ENCODE peak calls at places on chromosomes 11 and 22, in nine cellular contexts. V, O, Y, K, G, T, R, H and L are unnamed samples.

GRCh38 chr11:10488121-10488580 is 33.1 kb downstream of the AMPD3 start:
- DNase-seq in V (no peak), O (no peak), Y (no peak), K (no peak), G (no peak), T (no peak), R (peak; percentile 8), H (no peak), L (no peak)

GRCh38 chr22:40348025-40348658 is 1.8 kb downstream of the ADSL start:
- DNase-seq in V (peak; percentile 53), O (peak; percentile 60), Y (no peak), K (peak; percentile 56), G (no peak), T (no peak), R (peak; percentile 28), H (no peak), L (peak; percentile 46)

GRCh38 chr11:134030853-134031252 is 38.0 kb upstream of the JAM3 start:
- DNase-seq in V (no peak), O (no peak), Y (no peak), K (peak; percentile 57), G (no peak), T (no peak), R (no peak), H (no peak), L (no peak)

GRCh38 chr11:833114-833791 is 501 bp downstream of the CD151 start:
- DNase-seq in V (no peak), O (peak; percentile 84), Y (no peak), K (peak; percentile 67), G (peak; percentile 90), T (no peak), R (no peak), H (peak; percentile 73), L (peak; percentile 42)

GRCh38 chr11:114308689-114309089 is 12.5 kb downstream of the NNMT start:
- DNase-seq in V (no peak), O (no peak), Y (no peak), K (no peak), G (no peak), T (no peak), R (no peak), H (no peak), L (no peak)

GRCh38 chr11:353315-353857 is 15.9 kb upstream of the B4GALNT4 start:
- DNase-seq in V (no peak), O (peak; percentile 88), Y (no peak), K (no peak), G (peak; percentile 95), T (no peak), R (peak; percentile 92), H (peak; percentile 73), L (no peak)

GRCh38 chr22:22703715-22704114 is 59.3 kb downstream of the GGTLC2 start:
- DNase-seq in V (no peak), O (peak; percentile 30), Y (no peak), K (no peak), G (no peak), T (no peak), R (no peak), H (no peak), L (no peak)

GRCh38 chr11:8948901-8949300 is 6.1 kb upstream of the ASCL3 start:
- DNase-seq in V (no peak), O (no peak), Y (no peak), K (peak; percentile 36), G (no peak), T (no peak), R (no peak), H (no peak), L (no peak)

GRCh38 chr11:125807909-125808308 is 20.0 kb downstream of the PATE3 start:
- DNase-seq in V (no peak), O (no peak), Y (no peak), K (no peak), G (no peak), T (no peak), R (no peak), H (no peak), L (no peak)

GRCh38 chr11:125799808-125800207 is 11.9 kb downstream of the PATE3 start:
- DNase-seq in V (no peak), O (no peak), Y (no peak), K (no peak), G (no peak), T (no peak), R (no peak), H (no peak), L (no peak)

GRCh38 chr11:125797641-125798040 is 9.7 kb downstream of the PATE3 start:
- DNase-seq in V (no peak), O (no peak), Y (no peak), K (no peak), G (no peak), T (no peak), R (no peak), H (no peak), L (no peak)

DNA sequence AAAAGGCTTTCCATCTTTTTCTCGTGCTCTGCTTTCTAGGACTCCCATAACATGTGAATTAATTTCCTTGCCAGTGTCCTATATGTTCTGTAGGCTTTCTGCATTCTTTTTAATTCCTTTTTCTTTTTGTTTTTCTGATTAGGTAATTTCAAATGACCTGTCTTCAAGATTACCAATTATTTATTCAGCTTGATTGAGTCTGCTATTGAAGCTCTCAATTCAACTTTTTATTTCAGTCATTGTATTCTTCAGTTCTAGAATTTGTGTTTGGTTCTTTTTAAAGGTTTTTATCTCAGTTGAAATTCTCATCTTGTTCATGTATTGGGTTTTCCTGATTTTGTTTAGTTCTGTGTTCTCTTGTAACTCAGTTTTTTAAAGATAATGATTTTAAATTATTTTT is 14.5 kb downstream of the PATE3 start:
- DNase-seq in V (no peak), O (no peak), Y (no peak), K (no peak), G (no peak), T (no peak), R (no peak), H (no peak), L (no peak)
- H3K9me3 ChIP-seq in V (peaks cover 5% of the 10 kb centered on the region), O (no peaks in the 10 kb centered on the region), Y (no peaks in the 10 kb centered on the region), K (peaks cover 18% of the 10 kb centered on the region), G (peaks cover 19% of the 10 kb centered on the region), T (no peaks in the 10 kb centered on the region), R (no peaks in the 10 kb centered on the region), H (peaks cover 30% of the 10 kb centered on the region), L (peaks cover 2% of the 10 kb centered on the region)

GRCh38 chr22:49033616-49034015 is 794.1 kb downstream of the BRD1 start:
- DNase-seq in V (no peak), O (peak; percentile 24), Y (no peak), K (no peak), G (peak; percentile 42), T (no peak), R (no peak), H (no peak), L (no peak)

GRCh38 chr22:49032821-49033220 is 794.9 kb downstream of the BRD1 start:
- DNase-seq in V (no peak), O (peak; percentile 35), Y (no peak), K (no peak), G (peak; percentile 53), T (no peak), R (no peak), H (no peak), L (no peak)

GRCh38 chr22:49034836-49035817 is 792.5 kb downstream of the BRD1 start:
- DNase-seq in V (no peak), O (peak; percentile 39), Y (no peak), K (no peak), G (peak; percentile 45), T (no peak), R (no peak), H (no peak), L (no peak)

GRCh38 chr22:49028111-49028510 is 799.6 kb downstream of the BRD1 start:
- DNase-seq in V (no peak), O (no peak), Y (no peak), K (no peak), G (peak; percentile 37), T (no peak), R (no peak), H (peak; percentile 30), L (no peak)

DNA sequence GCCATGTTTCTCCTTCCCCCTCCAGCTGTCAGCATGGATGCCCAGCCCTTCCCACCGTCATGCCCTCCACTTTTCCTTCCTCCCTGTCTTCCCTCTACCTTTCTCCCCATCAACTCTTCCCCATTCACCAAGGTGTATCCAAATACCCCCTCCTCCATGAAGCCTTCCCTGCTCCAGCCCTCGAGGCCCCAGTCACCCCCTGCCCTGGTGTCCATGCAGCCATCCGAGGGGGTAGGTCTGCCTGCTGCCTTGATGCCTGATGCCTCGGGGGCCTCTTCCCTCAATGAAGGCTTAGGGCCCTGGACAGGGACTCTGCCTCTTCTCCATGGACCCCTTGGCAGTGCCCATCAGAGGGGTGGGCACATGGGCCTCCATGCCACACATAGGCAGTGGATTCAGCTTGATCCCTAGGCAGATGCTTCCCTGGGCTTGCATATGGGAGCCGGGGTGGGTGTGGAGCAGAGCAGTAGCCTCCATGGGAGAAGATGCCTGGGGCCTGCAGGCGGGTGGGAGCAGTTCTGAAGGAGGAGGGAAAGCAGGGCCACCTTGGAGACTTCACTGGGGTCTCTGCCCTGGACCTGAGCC is 795.8 kb downstream of the BRD1 start:
- DNase-seq in V (no peak), O (peak; percentile 18), Y (no peak), K (no peak), G (peak; percentile 64), T (no peak), R (no peak), H (no peak), L (no peak)
- H3K9me3 ChIP-seq in V (no peaks in the 10 kb centered on the region), O (no peaks in the 10 kb centered on the region), Y (no peaks in the 10 kb centered on the region), K (no peaks in the 10 kb centered on the region), G (no peaks in the 10 kb centered on the region), T (no peaks in the 10 kb centered on the region), R (no peaks in the 10 kb centered on the region), H (no peaks in the 10 kb centered on the region), L (no peaks in the 10 kb centered on the region)

GRCh38 chr11:132082566-132082965 is 712.2 kb downstream of the NTM start:
- DNase-seq in V (no peak), O (no peak), Y (no peak), K (no peak), G (no peak), T (no peak), R (no peak), H (no peak), L (no peak)

GRCh38 chr11:132087148-132087547 is 716.7 kb downstream of the NTM start:
- DNase-seq in V (no peak), O (no peak), Y (no peak), K (no peak), G (no peak), T (no peak), R (no peak), H (no peak), L (no peak)

GRCh38 chr11:132080121-132080520 is 709.7 kb downstream of the NTM start:
- DNase-seq in V (no peak), O (no peak), Y (no peak), K (no peak), G (no peak), T (no peak), R (no peak), H (no peak), L (no peak)

GRCh38 chr11:132088551-132088950 is 718.1 kb downstream of the NTM start:
- DNase-seq in V (no peak), O (no peak), Y (no peak), K (no peak), G (no peak), T (no peak), R (no peak), H (no peak), L (no peak)

GRCh38 chr11:132084433-132084832 is 714.0 kb downstream of the NTM start:
- DNase-seq in V (no peak), O (no peak), Y (no peak), K (no peak), G (no peak), T (no peak), R (no peak), H (no peak), L (no peak)
- H3K9me3 ChIP-seq in V (no peaks in the 10 kb centered on the region), O (no peaks in the 10 kb centered on the region), Y (peaks cover 28% of the 10 kb centered on the region), K (peaks cover 26% of the 10 kb centered on the region), G (peaks cover 36% of the 10 kb centered on the region), T (no peaks in the 10 kb centered on the region), R (no peaks in the 10 kb centered on the region), H (peaks cover 35% of the 10 kb centered on the region), L (no peaks in the 10 kb centered on the region)

DNA sequence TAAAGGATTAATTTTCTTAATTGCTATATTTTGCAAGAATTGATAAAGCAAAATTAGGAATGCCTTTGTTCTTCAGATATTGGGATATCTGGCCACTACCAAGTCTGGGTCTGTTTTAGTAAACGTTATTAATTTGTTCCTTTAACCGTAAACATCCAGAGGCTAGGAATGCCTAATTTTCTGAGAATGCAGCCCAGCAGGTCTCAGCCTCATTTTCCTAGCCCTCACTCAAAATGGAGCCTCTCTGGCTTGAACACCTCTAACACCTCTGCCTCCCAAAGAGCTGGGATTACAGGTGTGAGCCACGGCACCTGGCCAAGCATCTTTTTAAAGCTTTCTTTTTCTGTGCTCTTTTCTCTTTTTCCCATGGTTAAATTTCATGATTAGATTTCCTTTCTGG is 18.4 kb downstream of the TMEM135 start:
- DNase-seq in V (no peak), O (no peak), Y (no peak), K (no peak), G (no peak), T (no peak), R (no peak), H (no peak), L (no peak)
- H3K9me3 ChIP-seq in V (no peaks in the 10 kb centered on the region), O (no peaks in the 10 kb centered on the region), Y (no peaks in the 10 kb centered on the region), K (no peaks in the 10 kb centered on the region), G (no peaks in the 10 kb centered on the region), T (no peaks in the 10 kb centered on the region), R (no peaks in the 10 kb centered on the region), H (no peaks in the 10 kb centered on the region), L (no peaks in the 10 kb centered on the region)